ENCODE peak calls at places on chromosomes 2 and 18, in four cellular contexts. U is A549, B is Karpas-422, O is foreskin keratinocyte. L is an unnamed sample.

GRCh38 chr2:138239902-138240595 is 261.5 kb upstream of the SPOPL start:
- DNase-seq in U (no peak), B (no peak), O (no peak), L (no peak)

GRCh38 chr2:221156335-221156734 is 415.8 kb downstream of the EPHA4 start:
- DNase-seq in U (no peak), B (no peak), O (no peak), L (no peak)

GRCh38 chr2:52269696-52270485 is 1238.0 kb upstream of the NRXN1 start:
- DNase-seq in U (no peak), B (no peak), O (no peak), L (no peak)

GRCh38 chr18:55768255-55768654 is 180.3 kb upstream of the TCF4 start:
- DNase-seq in U (no peak), B (no peak), O (no peak), L (no peak)

GRCh38 chr2:109516445-109517117 is 97.2 kb downstream of the SEPTIN10 start:
- DNase-seq in U (peak; percentile 88), B (peak; percentile 79), O (no peak), L (no peak)

GRCh38 chr18:69490072-69490471 is 89.4 kb downstream of the DOK6 start:
- DNase-seq in U (no peak), B (no peak), O (no peak), L (no peak)

GRCh38 chr2:28325567-28326468 is 66.8 kb upstream of the FOSL2 start:
- DNase-seq in U (no peak), B (no peak), O (peak; percentile 88), L (no peak)

GRCh38 chr18:49029628-49030027 is 78.9 kb upstream of the SMAD7 start:
- DNase-seq in U (no peak), B (no peak), O (no peak), L (no peak)

GRCh38 chr2:84963692-84964405 is 7.1 kb upstream of the KCMF1 start:
- DNase-seq in U (no peak), B (no peak), O (no peak), L (no peak)

GRCh38 chr18:36075862-36076587 is 8.7 kb upstream of the RPRD1A start:
- DNase-seq in U (no peak), B (no peak), O (peak; percentile 82), L (peak; percentile 58)

GRCh38 chr18:48827321-48828200 is 123.2 kb downstream of the SMAD7 start:
- DNase-seq in U (no peak), B (no peak), O (no peak), L (no peak)

GRCh38 chr2:203994735-203995134 is 58.2 kb downstream of the ICOS start:
- DNase-seq in U (no peak), B (no peak), O (peak; percentile 12), L (no peak)

GRCh38 chr2:227933891-227934290 is 62.5 kb downstream of the DAW1 start:
- DNase-seq in U (no peak), B (no peak), O (no peak), L (no peak)

GRCh38 chr18:45207328-45207727 is 407.9 kb upstream of the SLC14A2 start:
- DNase-seq in U (no peak), B (no peak), O (no peak), L (no peak)

GRCh38 chr2:204881519-204882111 is 336.3 kb downstream of the PARD3B start:
- DNase-seq in U (no peak), B (no peak), O (no peak), L (no peak)

GRCh38 chr18:62519684-62520083 is 3.1 kb upstream of the ZCCHC2 start:
- DNase-seq in U (no peak), B (no peak), O (no peak), L (no peak)

GRCh38 chr2:64467463-64467843 is 13.5 kb downstream of the LGALSL start:
- DNase-seq in U (no peak), B (no peak), O (no peak), L (peak; percentile 30)

GRCh38 chr18:23902396-23902795 is 112.2 kb upstream of the TTC39C start:
- DNase-seq in U (no peak), B (no peak), O (no peak), L (no peak)

GRCh38 chr2:230861564-230862255 is 3.0 kb upstream of the ITM2C start:
- DNase-seq in U (no peak), B (no peak), O (no peak), L (no peak)

GRCh38 chr18:26579941-26580618 is 31.7 kb upstream of the KCTD1 start:
- DNase-seq in U (peak; percentile 33), B (no peak), O (peak; percentile 81), L (no peak)

GRCh38 chr2:113711857-113712256 is 44.6 kb downstream of the SLC35F5 start:
- DNase-seq in U (no peak), B (no peak), O (no peak), L (no peak)

GRCh38 chr2:242010567-242011513 is 141.3 kb downstream of the RTP5 start:
- DNase-seq in U (no peak), B (peak; percentile 49), O (peak; percentile 15), L (no peak)

GRCh38 chr2:167803449-167803988 is 443.9 kb downstream of the STK39 start:
- DNase-seq in U (no peak), B (no peak), O (no peak), L (no peak)

GRCh38 chr2:160332318-160332717 is 132.2 kb upstream of the ITGB6 start:
- DNase-seq in U (no peak), B (no peak), O (no peak), L (no peak)

GRCh38 chr2:240624011-240624949 is 1.0 kb upstream of the GPR35 start:
- DNase-seq in U (no peak), B (no peak), O (no peak), L (no peak)

L was measured in SIG-M5.